ENCODE peak calls at places on chromosome 9, in four cellular contexts. One of them, this sample, is unnamed. For H3K4me1, the result is how much of the 10 kb centered on the place peaks cover.

GRCh38 chr9:98917691-98918487 is 25.8 kb upstream of the COL15A1 start:
- DNase-seq in mammary epithelial cell: no peak
- DNase-seq in iPS DF 6.9: no peak
- DNase-seq in H1: no peak
- DNase-seq in this sample: no peak

GRCh38 chr9:32455738-32456137 is 70.3 kb downstream of the RIGI start:
- DNase-seq in mammary epithelial cell: no peak
- DNase-seq in iPS DF 6.9: no peak
- DNase-seq in H1: no peak
- DNase-seq in this sample: no peak

GRCh38 chr9:125240649-125240999 is 519 bp downstream of the HSPA5 start:
- DNase-seq in mammary epithelial cell: peak
- DNase-seq in iPS DF 6.9: no peak
- DNase-seq in H1: no peak
- DNase-seq in this sample: peak

GRCh38 chr9:93597142-93597706 is 20.8 kb downstream of the PHF2 start:
- DNase-seq in mammary epithelial cell: no peak
- DNase-seq in iPS DF 6.9: no peak
- DNase-seq in H1: no peak
- DNase-seq in this sample: no peak

GRCh38 chr9:126343271-126343700 is 16.7 kb downstream of the MVB12B start:
- DNase-seq in mammary epithelial cell: no peak
- DNase-seq in iPS DF 6.9: no peak
- DNase-seq in H1: no peak
- DNase-seq in this sample: no peak

GRCh38 chr9:133691659-133692363 is 46.3 kb downstream of the SARDH start:
- DNase-seq in mammary epithelial cell: no peak
- DNase-seq in iPS DF 6.9: no peak
- DNase-seq in H1: no peak
- DNase-seq in this sample: no peak

GRCh38 chr9:124708070-124708469 is 63.0 kb downstream of the NR6A1 start:
- DNase-seq in mammary epithelial cell: no peak
- DNase-seq in iPS DF 6.9: no peak
- DNase-seq in H1: no peak
- DNase-seq in this sample: no peak

GRCh38 chr9:76323481-76323880 is 70.7 kb downstream of the RFK start:
- DNase-seq in mammary epithelial cell: peak
- DNase-seq in iPS DF 6.9: no peak
- DNase-seq in H1: no peak
- DNase-seq in this sample: no peak

GRCh38 chr9:109905472-109905871 is 125.5 kb downstream of the PALM2AKAP2 start:
- DNase-seq in mammary epithelial cell: no peak
- DNase-seq in iPS DF 6.9: no peak
- DNase-seq in H1: no peak
- DNase-seq in this sample: no peak

GRCh38 chr9:109908459-109909390 is 128.7 kb downstream of the PALM2AKAP2 start:
- DNase-seq in mammary epithelial cell: no peak
- DNase-seq in iPS DF 6.9: no peak
- DNase-seq in H1: no peak
- DNase-seq in this sample: no peak

GRCh38 chr9:109907810-109908458 is 127.9 kb downstream of the PALM2AKAP2 start:
- DNase-seq in mammary epithelial cell: no peak
- DNase-seq in iPS DF 6.9: no peak
- DNase-seq in H1: no peak
- DNase-seq in this sample: no peak

GRCh38 chr9:109907400-109907799 is 127.4 kb downstream of the PALM2AKAP2 start:
- DNase-seq in mammary epithelial cell: no peak
- DNase-seq in iPS DF 6.9: no peak
- DNase-seq in H1: no peak
- DNase-seq in this sample: no peak

DNA sequence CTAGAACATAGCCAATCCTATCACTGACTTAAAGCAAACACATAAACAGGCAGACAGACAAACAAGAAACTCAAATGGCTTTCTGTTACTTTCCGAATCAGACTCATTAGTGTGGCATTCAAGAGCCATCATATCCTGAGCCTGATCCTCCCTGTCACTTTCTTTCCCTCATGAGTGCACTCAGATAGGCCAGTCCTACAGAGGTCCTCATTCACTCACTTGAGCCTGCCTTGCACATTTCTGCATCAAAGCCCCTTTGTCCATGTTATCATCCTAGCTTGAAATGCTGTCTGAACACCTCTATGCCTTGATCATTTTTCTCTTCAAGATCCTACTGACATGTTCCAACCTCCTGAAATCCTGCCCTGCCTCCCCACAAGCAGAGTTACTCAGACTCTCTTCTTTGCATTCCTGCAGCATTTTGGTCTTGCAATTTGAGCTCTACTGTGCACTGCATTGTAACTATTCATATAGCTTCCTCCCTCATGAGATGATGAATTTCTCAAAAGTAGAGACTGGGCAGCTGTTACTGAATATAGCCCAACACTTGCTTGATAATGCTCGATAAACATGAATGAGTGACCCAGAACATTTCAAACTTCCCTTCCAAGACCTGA is 126.9 kb downstream of the PALM2AKAP2 start:
- DNase-seq in mammary epithelial cell: no peak
- DNase-seq in iPS DF 6.9: no peak
- DNase-seq in H1: no peak
- DNase-seq in this sample: no peak
- H3K4me1 ChIP-seq in mammary epithelial cell: under half
- H3K4me1 ChIP-seq in iPS DF 6.9: under half
- H3K4me1 ChIP-seq in H1: under half
- H3K4me1 ChIP-seq in this sample: half or more

GRCh38 chr9:36867241-36867640 is 166.8 kb downstream of the PAX5 start:
- DNase-seq in mammary epithelial cell: no peak
- DNase-seq in iPS DF 6.9: no peak
- DNase-seq in H1: no peak
- DNase-seq in this sample: no peak

GRCh38 chr9:36870960-36871359 is 163.1 kb downstream of the PAX5 start:
- DNase-seq in mammary epithelial cell: no peak
- DNase-seq in iPS DF 6.9: no peak
- DNase-seq in H1: no peak
- DNase-seq in this sample: no peak

GRCh38 chr9:36866840-36867239 is 167.2 kb downstream of the PAX5 start:
- DNase-seq in mammary epithelial cell: no peak
- DNase-seq in iPS DF 6.9: no peak
- DNase-seq in H1: no peak
- DNase-seq in this sample: no peak

GRCh38 chr9:36867672-36868471 is 166.2 kb downstream of the PAX5 start:
- DNase-seq in mammary epithelial cell: no peak
- DNase-seq in iPS DF 6.9: no peak
- DNase-seq in H1: no peak
- DNase-seq in this sample: no peak

DNA sequence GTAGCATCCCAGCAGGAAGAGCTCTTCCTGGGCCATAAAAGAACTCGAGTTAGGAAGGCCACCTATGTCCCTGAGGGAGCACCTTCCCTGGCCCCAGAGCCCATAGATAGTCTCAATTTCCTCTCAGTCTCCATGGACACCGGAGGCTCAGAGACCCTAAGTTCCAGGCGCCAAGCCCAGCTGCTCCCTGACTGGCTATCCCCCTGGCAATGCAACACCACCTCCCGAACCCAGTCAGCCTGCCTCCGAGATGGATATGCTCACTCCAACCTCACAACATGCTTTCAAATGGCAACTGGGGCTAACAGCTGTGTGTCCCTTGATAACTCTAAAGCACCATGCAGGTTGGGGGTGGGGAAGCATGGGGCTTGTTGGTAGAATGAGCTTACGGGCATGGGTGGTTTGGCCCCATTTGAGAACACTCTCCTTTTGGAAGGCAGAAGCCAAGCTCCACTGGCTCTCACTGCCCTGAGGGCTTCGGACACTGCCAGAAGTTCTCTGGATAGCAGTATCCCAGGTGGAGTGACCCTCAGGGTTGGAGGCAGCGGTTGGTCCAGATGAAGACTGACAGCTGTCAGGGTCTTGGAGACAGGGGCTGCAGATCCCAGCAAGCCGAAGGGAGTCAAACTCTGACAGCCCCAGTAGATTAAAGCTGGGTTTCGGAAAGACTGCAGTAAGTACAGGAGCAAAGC is 165.3 kb downstream of the PAX5 start:
- DNase-seq in mammary epithelial cell: no peak
- DNase-seq in iPS DF 6.9: no peak
- DNase-seq in H1: no peak
- DNase-seq in this sample: no peak
- H3K4me3 ChIP-seq in mammary epithelial cell: no peak
- H3K4me3 ChIP-seq in iPS DF 6.9: no peak
- H3K4me3 ChIP-seq in H1: no peak
- H3K4me3 ChIP-seq in this sample: no peak

GRCh38 chr9:79973627-79974026 is 401.9 kb downstream of the TLE4 start:
- DNase-seq in mammary epithelial cell: no peak
- DNase-seq in iPS DF 6.9: no peak
- DNase-seq in H1: no peak
- DNase-seq in this sample: no peak
- H3K4me1 ChIP-seq in mammary epithelial cell: under half
- H3K4me1 ChIP-seq in iPS DF 6.9: under half
- H3K4me1 ChIP-seq in H1: under half
- H3K4me1 ChIP-seq in this sample: under half

GRCh38 chr9:122389799-122390481 is 19.1 kb downstream of the PTGS1 start:
- DNase-seq in mammary epithelial cell: peak
- DNase-seq in iPS DF 6.9: no peak
- DNase-seq in H1: no peak
- DNase-seq in this sample: no peak

GRCh38 chr9:122386316-122386872 is 15.6 kb downstream of the PTGS1 start:
- DNase-seq in mammary epithelial cell: no peak
- DNase-seq in iPS DF 6.9: no peak
- DNase-seq in H1: no peak
- DNase-seq in this sample: no peak

GRCh38 chr9:122392284-122392683 is 21.5 kb downstream of the PTGS1 start:
- DNase-seq in mammary epithelial cell: no peak
- DNase-seq in iPS DF 6.9: no peak
- DNase-seq in H1: no peak
- DNase-seq in this sample: no peak

GRCh38 chr9:122387526-122387925 is 16.7 kb downstream of the PTGS1 start:
- DNase-seq in mammary epithelial cell: no peak
- DNase-seq in iPS DF 6.9: no peak
- DNase-seq in H1: no peak
- DNase-seq in this sample: no peak

DNA sequence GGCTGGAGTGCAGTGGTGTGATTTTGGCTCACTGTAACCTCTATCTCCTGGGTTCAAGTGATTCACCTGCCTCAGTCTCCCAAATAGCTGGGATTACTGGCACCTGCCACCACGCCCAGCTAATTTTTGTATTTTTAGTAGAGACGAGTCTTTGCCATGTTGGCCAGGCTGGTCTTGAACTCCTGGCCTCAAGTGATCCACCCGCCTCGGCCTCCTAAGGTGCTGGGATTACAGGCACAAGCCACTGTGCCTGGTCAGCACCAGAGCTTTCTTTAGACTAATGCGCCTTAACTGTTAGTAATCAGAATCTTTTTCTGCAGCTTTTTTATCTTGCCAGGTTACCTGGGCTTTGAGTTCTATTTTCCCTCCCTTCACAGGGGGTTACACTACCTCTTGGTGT is 18.4 kb downstream of the PTGS1 start:
- DNase-seq in mammary epithelial cell: no peak
- DNase-seq in iPS DF 6.9: no peak
- DNase-seq in H1: no peak
- DNase-seq in this sample: no peak
- H3K4me3 ChIP-seq in mammary epithelial cell: no peak
- H3K4me3 ChIP-seq in iPS DF 6.9: no peak
- H3K4me3 ChIP-seq in H1: no peak
- H3K4me3 ChIP-seq in this sample: no peak

GRCh38 chr9:17246770-17247169 is 111.9 kb downstream of the CNTLN start:
- DNase-seq in mammary epithelial cell: no peak
- DNase-seq in iPS DF 6.9: no peak
- DNase-seq in H1: no peak
- DNase-seq in this sample: no peak

DNA sequence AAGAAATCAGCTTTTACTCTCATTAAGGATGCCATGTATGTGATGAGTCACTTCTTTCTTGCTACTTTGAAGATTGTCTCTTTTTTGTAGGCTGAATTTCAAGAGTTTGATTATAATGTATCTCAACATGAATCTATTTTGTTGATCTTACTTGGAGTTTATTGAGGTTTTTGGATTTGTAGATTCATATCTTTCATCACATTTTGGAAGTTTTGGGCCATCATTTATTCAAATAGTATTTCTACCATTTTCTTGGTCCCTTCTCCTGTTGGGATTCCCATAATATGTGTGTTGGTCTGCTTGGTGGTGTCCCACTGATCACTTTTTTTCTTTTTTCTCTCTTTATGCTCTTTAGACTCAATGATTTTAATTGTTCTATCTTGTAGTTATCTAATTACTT is 116.3 kb downstream of the CNTLN start:
- DNase-seq in mammary epithelial cell: no peak
- DNase-seq in iPS DF 6.9: no peak
- DNase-seq in H1: no peak
- DNase-seq in this sample: no peak
- H3K4me1 ChIP-seq in mammary epithelial cell: under half
- H3K4me1 ChIP-seq in iPS DF 6.9: under half
- H3K4me1 ChIP-seq in H1: under half
- H3K4me1 ChIP-seq in this sample: under half

GRCh38 chr9:130051855-130052254 is 1.9 kb upstream of the GPR107 start:
- DNase-seq in mammary epithelial cell: peak
- DNase-seq in iPS DF 6.9: no peak
- DNase-seq in H1: no peak
- DNase-seq in this sample: no peak
- H3K4me3 ChIP-seq in mammary epithelial cell: no peak
- H3K4me3 ChIP-seq in iPS DF 6.9: no peak
- H3K4me3 ChIP-seq in H1: no peak
- H3K4me3 ChIP-seq in this sample: no peak

GRCh38 chr9:87594662-87595061 is 97.0 kb downstream of the DAPK1 start:
- DNase-seq in mammary epithelial cell: no peak
- DNase-seq in iPS DF 6.9: no peak
- DNase-seq in H1: no peak
- DNase-seq in this sample: no peak

GRCh38 chr9:87599901-87600610 is 102.4 kb downstream of the DAPK1 start:
- DNase-seq in mammary epithelial cell: no peak
- DNase-seq in iPS DF 6.9: no peak
- DNase-seq in H1: no peak
- DNase-seq in this sample: no peak

GRCh38 chr9:87595605-87596004 is 97.9 kb downstream of the DAPK1 start:
- DNase-seq in mammary epithelial cell: no peak
- DNase-seq in iPS DF 6.9: no peak
- DNase-seq in H1: no peak
- DNase-seq in this sample: no peak

GRCh38 chr9:87596862-87597261 is 99.2 kb downstream of the DAPK1 start:
- DNase-seq in mammary epithelial cell: no peak
- DNase-seq in iPS DF 6.9: no peak
- DNase-seq in H1: no peak
- DNase-seq in this sample: peak

GRCh38 chr9:87597710-87598200 is 100.1 kb downstream of the DAPK1 start:
- DNase-seq in mammary epithelial cell: no peak
- DNase-seq in iPS DF 6.9: no peak
- DNase-seq in H1: no peak
- DNase-seq in this sample: no peak
- H3K4me1 ChIP-seq in mammary epithelial cell: under half
- H3K4me1 ChIP-seq in iPS DF 6.9: under half
- H3K4me1 ChIP-seq in H1: under half
- H3K4me1 ChIP-seq in this sample: under half

DNA sequence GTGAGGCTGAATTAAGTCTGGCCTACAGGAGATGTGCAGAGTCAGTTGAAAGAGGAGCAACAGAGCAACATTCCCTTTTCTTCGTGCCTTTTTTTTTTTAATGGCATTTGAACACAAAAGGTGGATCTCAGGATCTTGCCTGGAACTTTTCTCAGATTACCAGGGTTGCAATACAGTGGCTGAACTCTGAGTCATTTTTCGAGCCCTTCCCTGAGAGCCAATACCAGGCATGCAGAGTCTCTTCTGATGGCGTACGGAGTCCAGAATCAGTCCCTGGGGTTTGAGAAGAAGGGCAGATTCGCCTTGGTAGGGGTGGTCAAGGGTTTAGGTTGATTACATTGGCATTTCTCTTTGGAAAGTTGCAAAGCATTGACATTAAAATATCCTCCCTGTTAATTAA is 271.5 kb downstream of the GAS1 start:
- DNase-seq in mammary epithelial cell: no peak
- DNase-seq in iPS DF 6.9: no peak
- DNase-seq in H1: no peak
- DNase-seq in this sample: no peak
- H3K4me3 ChIP-seq in mammary epithelial cell: no peak
- H3K4me3 ChIP-seq in iPS DF 6.9: no peak
- H3K4me3 ChIP-seq in H1: no peak
- H3K4me3 ChIP-seq in this sample: no peak

This sample was measured in gastrocnemius medialis.